ENCODE peak calls at places on chromosomes 12 and 14, in seven cellular contexts. Y is CD4-positive, alpha-beta memory T cell; Z is lower lobe of right lung; V is Peyer's patch; M is upper lobe of right lung; I is RWPE2; S is left ventricle myocardium inferior. J is an unnamed sample. For H3K9me3, the result is how much of the 10 kb centered on the place peaks cover.

GRCh38 chr12:63922446-63922845 is 77.9 kb downstream of the SRGAP1 start:
- DNase-seq in S (no peak), M (no peak), V (no peak), Y (no peak), I (no peak), Z (no peak), J (no peak)

GRCh38 chr14:62313228-62313627 is 551.0 kb downstream of the SNAPC1 start:
- DNase-seq in Z (no peak), Y (no peak), M (no peak), V (no peak), S (no peak), I (no peak), J (no peak)

GRCh38 chr12:128976120-128976519 is 122.8 kb downstream of the GLT1D1 start:
- DNase-seq in S (no peak), I (no peak), Y (no peak), M (no peak), Z (peak), V (no peak), J (no peak)

GRCh38 chr14:99666533-99666932 is 17.6 kb upstream of the CYP46A1 start:
- DNase-seq in Z (no peak), I (no peak), S (no peak), M (peak), Y (no peak), V (no peak), J (no peak)

GRCh38 chr12:54259194-54260011 is 20.5 kb downstream of the CBX5 start:
- DNase-seq in V (peak), Z (peak), Y (no peak), M (peak), S (peak), I (peak), J (no peak)

GRCh38 chr14:74913986-74914573 is 9.0 kb downstream of the RPS6KL1 start:
- DNase-seq in Y (no peak), V (no peak), Z (no peak), I (no peak), S (peak), M (no peak), J (no peak)

GRCh38 chr14:50083467-50084337 is 32.7 kb downstream of the VCPKMT start:
- DNase-seq in Y (no peak), I (no peak), Z (no peak), M (peak), V (no peak), S (no peak), J (peak)

GRCh38 chr14:61343991-61344405 is 22.6 kb downstream of the PRKCH start:
- DNase-seq in S (no peak), Z (no peak), M (no peak), V (no peak), Y (no peak), I (no peak), J (no peak)

GRCh38 chr14:61588419-61588901 is 106.9 kb upstream of the HIF1A start:
- DNase-seq in S (no peak), Z (no peak), V (no peak), Y (no peak), M (no peak), I (no peak), J (no peak)

GRCh38 chr12:128551266-128552025 is 272.3 kb downstream of the SLC15A4 start:
- DNase-seq in M (no peak), Z (no peak), Y (no peak), I (no peak), V (no peak), S (no peak), J (no peak)

GRCh38 chr12:11765817-11766794 is 116.6 kb downstream of the ETV6 start:
- DNase-seq in Y (peak), V (peak), I (no peak), S (no peak), Z (peak), M (no peak), J (no peak)

GRCh38 chr12:79939728-79940306 is 4.9 kb upstream of the PPP1R12A start:
- DNase-seq in Z (no peak), M (no peak), V (no peak), S (no peak), Y (no peak), I (no peak), J (no peak)

GRCh38 chr12:92107094-92107493 is 38.6 kb downstream of the BTG1 start:
- DNase-seq in M (no peak), V (no peak), I (no peak), Y (no peak), S (no peak), Z (no peak), J (no peak)

GRCh38 chr12:20628388-20628787 is 66.7 kb upstream of the SLCO1C1 start:
- DNase-seq in I (no peak), Z (no peak), M (no peak), S (no peak), V (no peak), Y (no peak), J (no peak)

GRCh38 chr14:95520346-95520745 is 3.9 kb upstream of the SYNE3 start:
- DNase-seq in S (no peak), Y (no peak), V (peak), Z (no peak), M (no peak), I (no peak), J (no peak)

GRCh38 chr12:46933947-46934346 is 108.2 kb upstream of the SLC38A4 start:
- DNase-seq in V (no peak), S (no peak), Y (peak), I (no peak), M (no peak), Z (no peak), J (no peak)

GRCh38 chr12:30701056-30701455 is 5.4 kb upstream of the IPO8 start:
- DNase-seq in S (no peak), M (no peak), Y (no peak), Z (no peak), I (no peak), V (no peak), J (no peak)

GRCh38 chr12:3463927-3464326 is 27.1 kb upstream of the PRMT8 start:
- DNase-seq in S (no peak), Z (no peak), Y (no peak), V (no peak), I (no peak), M (no peak), J (no peak)

GRCh38 chr12:304815-305214 is 42.2 kb upstream of the SLC6A13 start:
- DNase-seq in Z (no peak), V (no peak), I (no peak), S (no peak), M (no peak), Y (no peak), J (no peak)

GRCh38 chr14:72679591-72680151 is 214.2 kb downstream of the DPF3 start:
- DNase-seq in I (no peak), S (no peak), V (no peak), Z (no peak), M (no peak), Y (no peak), J (no peak)

GRCh38 chr12:52515927-52516831 is 4.0 kb downstream of the KRT5 start:
- DNase-seq in Y (no peak), M (no peak), V (no peak), I (no peak), S (no peak), Z (no peak), J (no peak)

GRCh38 chr12:50220357-50221061 is 53.3 kb upstream of the CERS5 start:
- DNase-seq in Y (no peak), Z (no peak), V (no peak), M (no peak), S (no peak), I (peak), J (no peak)

GRCh38 chr14:22383515-22384166 is 205.4 kb downstream of the DAD1 start:
- DNase-seq in Y (no peak), M (no peak), S (no peak), V (peak), Z (peak), I (no peak), J (peak)

GRCh38 chr14:40164083-40164482 is 731.9 kb upstream of the FBXO33 start:
- DNase-seq in Z (no peak), V (no peak), Y (no peak), M (no peak), S (no peak), I (no peak), J (no peak)

GRCh38 chr12:122980192-122981035 is at the start of gene ARL6IP4:
- DNase-seq in S (peak), Y (peak), Z (peak), V (peak), I (peak), M (peak), J (peak)

GRCh38 chr12:71041481-71041880 is 116.3 kb downstream of the TSPAN8 start:
- DNase-seq in V (no peak), Y (no peak), M (no peak), Z (no peak), I (no peak), S (no peak), J (no peak)

GRCh38 chr12:219891-220352 is 6.0 kb upstream of the SLC6A12 start:
- DNase-seq in I (no peak), V (no peak), M (peak), S (peak), Y (peak), Z (peak), J (no peak)

GRCh38 chr12:32126720-32127119 is 20.1 kb downstream of the BICD1 start:
- DNase-seq in S (no peak), Y (no peak), I (no peak), V (no peak), Z (no peak), M (no peak), J (no peak)

GRCh38 chr14:51520087-51520486 is 131.6 kb upstream of the FRMD6 start:
- DNase-seq in Z (no peak), Y (no peak), S (no peak), M (no peak), V (no peak), I (no peak), J (no peak)
- H3K27ac ChIP-seq in Z (no peak), Y (no peak), S (no peak), M (no peak), V (no peak), I (peak), J (no peak)

DNA sequence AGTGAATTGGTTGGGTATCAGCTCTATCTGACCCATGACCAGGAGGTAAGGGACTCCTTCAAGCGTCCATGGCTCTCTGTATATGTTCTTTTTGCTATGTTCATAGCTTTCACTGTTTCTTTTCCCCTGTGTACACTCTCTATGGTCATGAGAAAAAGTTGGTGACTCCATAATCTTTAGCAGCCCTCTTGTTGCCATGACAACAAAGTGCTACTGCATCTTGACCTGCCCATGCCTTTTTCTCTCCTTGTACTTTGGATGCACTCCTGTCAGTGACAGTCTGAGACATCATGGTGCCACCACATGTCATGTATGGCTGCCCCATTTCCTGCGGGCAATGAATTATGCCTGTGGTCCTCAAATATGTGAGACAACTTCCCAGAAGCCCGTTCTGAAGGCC is 280.2 kb downstream of the TMEM121 start:
- DNase-seq in Z (no peak), M (no peak), I (no peak), S (no peak), Y (no peak), V (no peak), J (no peak)
- H3K9me3 ChIP-seq in Z (under half), M (under half), I (under half), S (under half), Y (under half), V (under half), J (under half)

GRCh38 chr12:14904854-14905253 is 19.2 kb upstream of the MGP start:
- DNase-seq in S (no peak), I (no peak), Z (no peak), Y (no peak), V (no peak), M (no peak), J (no peak)

GRCh38 chr12:14903386-14904098 is 17.9 kb upstream of the MGP start:
- DNase-seq in Y (no peak), I (no peak), V (no peak), M (no peak), S (no peak), Z (no peak), J (no peak)

GRCh38 chr12:14901228-14901562 is 15.5 kb upstream of the MGP start:
- DNase-seq in M (no peak), V (no peak), Z (no peak), Y (no peak), S (peak), I (no peak), J (no peak)

GRCh38 chr12:14900521-14901227 is 15.0 kb upstream of the MGP start:
- DNase-seq in I (no peak), Z (no peak), V (no peak), Y (no peak), M (no peak), S (no peak), J (no peak)

GRCh38 chr12:14902465-14902864 is 16.8 kb upstream of the MGP start:
- DNase-seq in I (no peak), V (no peak), S (no peak), Y (no peak), M (no peak), Z (no peak), J (no peak)
- H3K27ac ChIP-seq in I (no peak), V (no peak), S (peak), Y (no peak), M (no peak), Z (no peak), J (no peak)

DNA sequence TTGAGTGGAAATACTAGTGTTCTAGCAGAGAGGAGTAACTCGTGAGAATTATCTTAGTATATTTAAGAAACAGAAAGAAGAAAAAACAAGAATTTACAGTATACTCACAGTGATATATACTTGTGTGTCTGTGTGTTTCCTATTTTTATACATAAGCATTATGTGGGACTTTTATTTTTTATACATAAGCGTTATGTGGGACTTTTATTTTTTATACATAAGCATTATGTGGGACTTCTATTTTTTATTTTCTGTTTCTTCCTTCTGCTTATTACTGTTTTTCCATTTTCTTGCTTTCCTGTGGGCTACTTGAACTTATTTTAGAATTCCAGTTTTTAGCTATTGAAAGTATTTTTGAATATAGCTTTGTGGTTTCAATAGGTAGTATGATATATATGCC is 6.9 kb upstream of the ZNF140 start:
- DNase-seq in Z (no peak), M (no peak), Y (no peak), V (no peak), S (no peak), I (no peak), J (no peak)
- H3K9me3 ChIP-seq in Z (half or more), M (half or more), Y (under half), V (under half), S (half or more), I (under half), J (under half)